ENCODE peak calls at places on chromosomes 13 and 19, in eight cellular contexts. Y is WTC11, Q is Calu3, J is COLO829, I is fibroblast of the conjunctiva, Z is A172, C is AML-193, G is memory B cell. N is an unnamed sample.
A peak's percentile ranks its signal among the peaks of the same experiment; 100 is the strongest.

GRCh38 chr19:53994811-53995210 is 3.4 kb downstream of the CACNG6 start:
- DNase-seq in I (no peak), Y (no peak), Z (no peak), G (no peak), C (no peak), J (no peak), Q (no peak), N (no peak)

GRCh38 chr19:57321164-57321563 is 892 bp downstream of the ZNF543 start:
- DNase-seq in Z (no peak), C (no peak), Q (no peak), I (no peak), G (no peak), Y (no peak), J (no peak), N (no peak)

GRCh38 chr13:21957833-21958232 is 287.0 kb downstream of the FGF9 start:
- DNase-seq in I (no peak), Z (no peak), Q (no peak), Y (no peak), J (no peak), G (no peak), C (no peak), N (no peak)

GRCh38 chr19:56142087-56142787 is 1.1 kb downstream of the ZNF444 start:
- DNase-seq in Z (no peak), G (no peak), J (no peak), C (no peak), Y (no peak), I (no peak), Q (peak; percentile 62), N (peak; percentile 97)

GRCh38 chr13:36134632-36135031 is 3.5 kb upstream of the DCLK1 start:
- DNase-seq in C (no peak), I (no peak), Q (no peak), Z (no peak), J (no peak), G (no peak), Y (no peak), N (no peak)

GRCh38 chr19:28437390-28438346 is 775.3 kb downstream of the UQCRFS1 start:
- DNase-seq in Z (no peak), I (no peak), Y (no peak), G (no peak), Q (no peak), J (no peak), C (no peak), N (no peak)

GRCh38 chr13:113291129-113291528 is 5.9 kb upstream of the LAMP1 start:
- DNase-seq in C (no peak), J (no peak), I (no peak), Y (no peak), Q (no peak), G (no peak), Z (no peak), N (no peak)

GRCh38 chr19:19552811-19553210 is 14.7 kb downstream of the CILP2 start:
- DNase-seq in G (no peak), Y (peak; percentile 84), Z (peak; percentile 34), I (no peak), C (peak; percentile 8), Q (peak; percentile 64), J (no peak), N (peak; percentile 98)

GRCh38 chr13:67369895-67370660 is 139.9 kb upstream of the PCDH9 start:
- DNase-seq in G (no peak), C (no peak), I (peak; percentile 92), Z (peak; percentile 57), Y (no peak), J (no peak), Q (no peak), N (no peak)

GRCh38 chr19:49929121-49929610 is at the start of the genes ATF5 and NUP62:
- DNase-seq in C (peak; percentile 80), G (peak; percentile 97), Q (peak; percentile 96), Z (peak; percentile 93), J (peak; percentile 100), I (peak; percentile 62), Y (peak; percentile 88), N (peak; percentile 98)

GRCh38 chr19:45597425-45598111 is 4.4 kb downstream of the GPR4 start:
- DNase-seq in Z (no peak), Y (no peak), C (no peak), J (no peak), Q (no peak), I (no peak), G (no peak), N (no peak)

GRCh38 chr19:5903054-5903501 is 512 bp downstream of the NDUFA11 start:
- DNase-seq in G (no peak), Y (no peak), C (no peak), I (no peak), Z (peak; percentile 48), Q (no peak), J (no peak), N (no peak)

GRCh38 chr19:771332-771785 is 20.4 kb downstream of the MISP start:
- DNase-seq in Y (no peak), I (no peak), J (no peak), G (no peak), Q (peak; percentile 46), Z (peak; percentile 58), C (peak; percentile 38), N (no peak)

GRCh38 chr19:35038623-35039512 is 2.7 kb upstream of the HPN start:
- DNase-seq in Y (no peak), I (no peak), J (no peak), C (no peak), Q (no peak), Z (peak; percentile 22), G (no peak), N (no peak)

GRCh38 chr19:53172892-53173291 is 14.0 kb upstream of the ZNF347 start:
- DNase-seq in I (no peak), J (no peak), Q (no peak), C (no peak), Y (no peak), Z (no peak), G (no peak), N (no peak)